ENCODE peak calls at places on chromosomes 5 and 9, in seven cellular contexts. One of them, this sample, is unnamed.

GRCh38 chr9:93958875-93959682 is 3.9 kb upstream of the BARX1 start:
- DNase-seq in foreskin fibroblast: peak; percentile 56
- DNase-seq in HEK293T: no peak
- DNase-seq in smooth muscle cell of the brain vasculature: no peak
- DNase-seq in adrenal gland: no peak
- DNase-seq in stimulated activated naive CD8-positive, alpha-beta T cell treated with anti-CD3 and anti-CD28 coated beads, Interleukin-15, amount 100 ng/mL, for 72 hours: no peak
- DNase-seq in epithelial cell of prostate: no peak
- DNase-seq in this sample: no peak

GRCh38 chr5:103894882-103895281 is 332.3 kb upstream of the NUDT12 start:
- DNase-seq in foreskin fibroblast: peak; percentile 38
- DNase-seq in HEK293T: no peak
- DNase-seq in smooth muscle cell of the brain vasculature: no peak
- DNase-seq in adrenal gland: no peak
- DNase-seq in stimulated activated naive CD8-positive, alpha-beta T cell treated with anti-CD3 and anti-CD28 coated beads, Interleukin-15, amount 100 ng/mL, for 72 hours: no peak
- DNase-seq in epithelial cell of prostate: no peak
- DNase-seq in this sample: no peak

GRCh38 chr5:84480873-84481637 is 96.4 kb upstream of the EDIL3 start:
- DNase-seq in foreskin fibroblast: no peak
- DNase-seq in HEK293T: no peak
- DNase-seq in smooth muscle cell of the brain vasculature: no peak
- DNase-seq in adrenal gland: no peak
- DNase-seq in stimulated activated naive CD8-positive, alpha-beta T cell treated with anti-CD3 and anti-CD28 coated beads, Interleukin-15, amount 100 ng/mL, for 72 hours: no peak
- DNase-seq in epithelial cell of prostate: no peak
- DNase-seq in this sample: no peak

GRCh38 chr5:80926979-80927656 is 33.0 kb upstream of the RASGRF2 start:
- DNase-seq in foreskin fibroblast: no peak
- DNase-seq in HEK293T: no peak
- DNase-seq in smooth muscle cell of the brain vasculature: no peak
- DNase-seq in adrenal gland: no peak
- DNase-seq in stimulated activated naive CD8-positive, alpha-beta T cell treated with anti-CD3 and anti-CD28 coated beads, Interleukin-15, amount 100 ng/mL, for 72 hours: no peak
- DNase-seq in epithelial cell of prostate: no peak
- DNase-seq in this sample: no peak

GRCh38 chr9:17063535-17064135 is 71.2 kb upstream of the CNTLN start:
- DNase-seq in foreskin fibroblast: peak; percentile 69
- DNase-seq in HEK293T: peak; percentile 43
- DNase-seq in smooth muscle cell of the brain vasculature: peak; percentile 26
- DNase-seq in adrenal gland: peak; percentile 23
- DNase-seq in stimulated activated naive CD8-positive, alpha-beta T cell treated with anti-CD3 and anti-CD28 coated beads, Interleukin-15, amount 100 ng/mL, for 72 hours: peak; percentile 7
- DNase-seq in epithelial cell of prostate: no peak
- DNase-seq in this sample: peak; percentile 29

GRCh38 chr5:31415009-31415923 is 116.6 kb downstream of the DROSHA start:
- DNase-seq in foreskin fibroblast: peak; percentile 44
- DNase-seq in HEK293T: no peak
- DNase-seq in smooth muscle cell of the brain vasculature: no peak
- DNase-seq in adrenal gland: no peak
- DNase-seq in stimulated activated naive CD8-positive, alpha-beta T cell treated with anti-CD3 and anti-CD28 coated beads, Interleukin-15, amount 100 ng/mL, for 72 hours: no peak
- DNase-seq in epithelial cell of prostate: no peak
- DNase-seq in this sample: no peak

GRCh38 chr5:13664377-13664776 is 280.1 kb downstream of the DNAH5 start:
- DNase-seq in foreskin fibroblast: peak; percentile 57
- DNase-seq in HEK293T: no peak
- DNase-seq in smooth muscle cell of the brain vasculature: peak; percentile 4
- DNase-seq in adrenal gland: no peak
- DNase-seq in stimulated activated naive CD8-positive, alpha-beta T cell treated with anti-CD3 and anti-CD28 coated beads, Interleukin-15, amount 100 ng/mL, for 72 hours: no peak
- DNase-seq in epithelial cell of prostate: peak; percentile 75
- DNase-seq in this sample: peak; percentile 23

GRCh38 chr9:126698251-126698650 is 84.5 kb downstream of the LMX1B start:
- DNase-seq in foreskin fibroblast: no peak
- DNase-seq in HEK293T: no peak
- DNase-seq in smooth muscle cell of the brain vasculature: no peak
- DNase-seq in adrenal gland: no peak
- DNase-seq in stimulated activated naive CD8-positive, alpha-beta T cell treated with anti-CD3 and anti-CD28 coated beads, Interleukin-15, amount 100 ng/mL, for 72 hours: peak; percentile 1
- DNase-seq in epithelial cell of prostate: no peak
- DNase-seq in this sample: no peak

GRCh38 chr5:88813244-88813643 is 69.7 kb downstream of the MEF2C start:
- DNase-seq in foreskin fibroblast: no peak
- DNase-seq in HEK293T: no peak
- DNase-seq in smooth muscle cell of the brain vasculature: no peak
- DNase-seq in adrenal gland: peak; percentile 23
- DNase-seq in stimulated activated naive CD8-positive, alpha-beta T cell treated with anti-CD3 and anti-CD28 coated beads, Interleukin-15, amount 100 ng/mL, for 72 hours: no peak
- DNase-seq in epithelial cell of prostate: no peak
- DNase-seq in this sample: no peak

GRCh38 chr5:169499990-169500389 is 83.6 kb upstream of the SPDL1 start:
- DNase-seq in foreskin fibroblast: no peak
- DNase-seq in HEK293T: no peak
- DNase-seq in smooth muscle cell of the brain vasculature: no peak
- DNase-seq in adrenal gland: no peak
- DNase-seq in stimulated activated naive CD8-positive, alpha-beta T cell treated with anti-CD3 and anti-CD28 coated beads, Interleukin-15, amount 100 ng/mL, for 72 hours: no peak
- DNase-seq in epithelial cell of prostate: no peak
- DNase-seq in this sample: no peak

GRCh38 chr9:127138444-127138843 is 16.0 kb upstream of the ANGPTL2 start:
- DNase-seq in foreskin fibroblast: no peak
- DNase-seq in HEK293T: no peak
- DNase-seq in smooth muscle cell of the brain vasculature: no peak
- DNase-seq in adrenal gland: no peak
- DNase-seq in stimulated activated naive CD8-positive, alpha-beta T cell treated with anti-CD3 and anti-CD28 coated beads, Interleukin-15, amount 100 ng/mL, for 72 hours: no peak
- DNase-seq in epithelial cell of prostate: no peak
- DNase-seq in this sample: no peak

GRCh38 chr5:76197726-76198125 is 114.5 kb downstream of the SV2C start:
- DNase-seq in foreskin fibroblast: no peak
- DNase-seq in HEK293T: no peak
- DNase-seq in smooth muscle cell of the brain vasculature: no peak
- DNase-seq in adrenal gland: no peak
- DNase-seq in stimulated activated naive CD8-positive, alpha-beta T cell treated with anti-CD3 and anti-CD28 coated beads, Interleukin-15, amount 100 ng/mL, for 72 hours: no peak
- DNase-seq in epithelial cell of prostate: no peak
- DNase-seq in this sample: no peak

GRCh38 chr5:150670275-150670960 is 9.4 kb downstream of the MYOZ3 start:
- DNase-seq in foreskin fibroblast: no peak
- DNase-seq in HEK293T: no peak
- DNase-seq in smooth muscle cell of the brain vasculature: no peak
- DNase-seq in adrenal gland: no peak
- DNase-seq in stimulated activated naive CD8-positive, alpha-beta T cell treated with anti-CD3 and anti-CD28 coated beads, Interleukin-15, amount 100 ng/mL, for 72 hours: no peak
- DNase-seq in epithelial cell of prostate: no peak
- DNase-seq in this sample: no peak

GRCh38 chr5:101047181-101047580 is 144.1 kb upstream of the ST8SIA4 start:
- DNase-seq in foreskin fibroblast: no peak
- DNase-seq in HEK293T: no peak
- DNase-seq in smooth muscle cell of the brain vasculature: no peak
- DNase-seq in adrenal gland: no peak
- DNase-seq in stimulated activated naive CD8-positive, alpha-beta T cell treated with anti-CD3 and anti-CD28 coated beads, Interleukin-15, amount 100 ng/mL, for 72 hours: no peak
- DNase-seq in epithelial cell of prostate: no peak
- DNase-seq in this sample: no peak

GRCh38 chr5:20105915-20106314 is 117.9 kb upstream of the CDH18 start:
- DNase-seq in foreskin fibroblast: no peak
- DNase-seq in HEK293T: no peak
- DNase-seq in smooth muscle cell of the brain vasculature: no peak
- DNase-seq in adrenal gland: no peak
- DNase-seq in stimulated activated naive CD8-positive, alpha-beta T cell treated with anti-CD3 and anti-CD28 coated beads, Interleukin-15, amount 100 ng/mL, for 72 hours: no peak
- DNase-seq in epithelial cell of prostate: no peak
- DNase-seq in this sample: no peak

GRCh38 chr9:26245072-26245471 is 566.8 kb upstream of the TUSC1 start:
- DNase-seq in foreskin fibroblast: peak; percentile 3
- DNase-seq in HEK293T: no peak
- DNase-seq in smooth muscle cell of the brain vasculature: no peak
- DNase-seq in adrenal gland: no peak
- DNase-seq in stimulated activated naive CD8-positive, alpha-beta T cell treated with anti-CD3 and anti-CD28 coated beads, Interleukin-15, amount 100 ng/mL, for 72 hours: no peak
- DNase-seq in epithelial cell of prostate: no peak
- DNase-seq in this sample: peak; percentile 63

GRCh38 chr5:146548781-146549449 is 32.9 kb upstream of the GPR151 start:
- DNase-seq in foreskin fibroblast: no peak
- DNase-seq in HEK293T: no peak
- DNase-seq in smooth muscle cell of the brain vasculature: no peak
- DNase-seq in adrenal gland: no peak
- DNase-seq in stimulated activated naive CD8-positive, alpha-beta T cell treated with anti-CD3 and anti-CD28 coated beads, Interleukin-15, amount 100 ng/mL, for 72 hours: no peak
- DNase-seq in epithelial cell of prostate: no peak
- DNase-seq in this sample: no peak

GRCh38 chr9:128969491-128969890 is 22.0 kb downstream of the NUP188 start:
- DNase-seq in foreskin fibroblast: peak; percentile 15
- DNase-seq in HEK293T: no peak
- DNase-seq in smooth muscle cell of the brain vasculature: no peak
- DNase-seq in adrenal gland: no peak
- DNase-seq in stimulated activated naive CD8-positive, alpha-beta T cell treated with anti-CD3 and anti-CD28 coated beads, Interleukin-15, amount 100 ng/mL, for 72 hours: no peak
- DNase-seq in epithelial cell of prostate: no peak
- DNase-seq in this sample: no peak

GRCh38 chr9:134556531-134557068 is 85.0 kb upstream of the COL5A1 start:
- DNase-seq in foreskin fibroblast: peak; percentile 88
- DNase-seq in HEK293T: no peak
- DNase-seq in smooth muscle cell of the brain vasculature: no peak
- DNase-seq in adrenal gland: peak; percentile 9
- DNase-seq in stimulated activated naive CD8-positive, alpha-beta T cell treated with anti-CD3 and anti-CD28 coated beads, Interleukin-15, amount 100 ng/mL, for 72 hours: no peak
- DNase-seq in epithelial cell of prostate: no peak
- DNase-seq in this sample: no peak

GRCh38 chr9:68747043-68747533 is 42.0 kb downstream of the PIP5K1B start:
- DNase-seq in foreskin fibroblast: no peak
- DNase-seq in HEK293T: no peak
- DNase-seq in smooth muscle cell of the brain vasculature: no peak
- DNase-seq in adrenal gland: no peak
- DNase-seq in stimulated activated naive CD8-positive, alpha-beta T cell treated with anti-CD3 and anti-CD28 coated beads, Interleukin-15, amount 100 ng/mL, for 72 hours: no peak
- DNase-seq in epithelial cell of prostate: no peak
- DNase-seq in this sample: no peak

GRCh38 chr9:15227491-15227890 is 79.5 kb downstream of the TTC39B start:
- DNase-seq in foreskin fibroblast: no peak
- DNase-seq in HEK293T: no peak
- DNase-seq in smooth muscle cell of the brain vasculature: no peak
- DNase-seq in adrenal gland: no peak
- DNase-seq in stimulated activated naive CD8-positive, alpha-beta T cell treated with anti-CD3 and anti-CD28 coated beads, Interleukin-15, amount 100 ng/mL, for 72 hours: no peak
- DNase-seq in epithelial cell of prostate: no peak
- DNase-seq in this sample: no peak

GRCh38 chr9:36358486-36358885 is 41.6 kb downstream of the RNF38 start:
- DNase-seq in foreskin fibroblast: no peak
- DNase-seq in HEK293T: no peak
- DNase-seq in smooth muscle cell of the brain vasculature: no peak
- DNase-seq in adrenal gland: no peak
- DNase-seq in stimulated activated naive CD8-positive, alpha-beta T cell treated with anti-CD3 and anti-CD28 coated beads, Interleukin-15, amount 100 ng/mL, for 72 hours: no peak
- DNase-seq in epithelial cell of prostate: no peak
- DNase-seq in this sample: no peak

GRCh38 chr5:78509884-78510769 is 138.4 kb downstream of the LHFPL2 start:
- DNase-seq in foreskin fibroblast: peak; percentile 59
- DNase-seq in HEK293T: peak; percentile 45
- DNase-seq in smooth muscle cell of the brain vasculature: no peak
- DNase-seq in adrenal gland: peak; percentile 83
- DNase-seq in stimulated activated naive CD8-positive, alpha-beta T cell treated with anti-CD3 and anti-CD28 coated beads, Interleukin-15, amount 100 ng/mL, for 72 hours: peak; percentile 24
- DNase-seq in epithelial cell of prostate: no peak
- DNase-seq in this sample: no peak

This sample was measured in kidney epithelial cell.